ENCODE peak calls at places on chromosomes 16 and 17, in nine cellular contexts. One of them, this sample, is unnamed.

GRCh38 chr16:9966569-9967157 is 215.6 kb downstream of the GRIN2A start:
- DNase-seq in MV-4-11: peak
- DNase-seq in lung microvascular endothelial cell: no peak
- DNase-seq in fibroblast of lung: peak
- DNase-seq in stimulated activated CD8-positive, alpha-beta memory T cell treated with anti-CD3 and anti-CD28 coated beads, Interleukin-4, amount 100 ng/mL, for 48 hours: no peak
- DNase-seq in globus pallidus: no peak
- DNase-seq in omental fat pad: no peak
- DNase-seq in Calu3: no peak
- DNase-seq in psoas muscle: no peak
- DNase-seq in this sample: no peak

GRCh38 chr17:45234641-45235040 is 13.0 kb downstream of the FMNL1 start:
- DNase-seq in MV-4-11: no peak
- DNase-seq in lung microvascular endothelial cell: no peak
- DNase-seq in fibroblast of lung: no peak
- DNase-seq in stimulated activated CD8-positive, alpha-beta memory T cell treated with anti-CD3 and anti-CD28 coated beads, Interleukin-4, amount 100 ng/mL, for 48 hours: peak
- DNase-seq in globus pallidus: no peak
- DNase-seq in omental fat pad: no peak
- DNase-seq in Calu3: peak
- DNase-seq in psoas muscle: no peak
- DNase-seq in this sample: peak

GRCh38 chr17:77634710-77635109 is 323.8 kb upstream of the TNRC6C start:
- DNase-seq in MV-4-11: no peak
- DNase-seq in lung microvascular endothelial cell: peak
- DNase-seq in fibroblast of lung: no peak
- DNase-seq in stimulated activated CD8-positive, alpha-beta memory T cell treated with anti-CD3 and anti-CD28 coated beads, Interleukin-4, amount 100 ng/mL, for 48 hours: peak
- DNase-seq in globus pallidus: no peak
- DNase-seq in omental fat pad: no peak
- DNase-seq in Calu3: no peak
- DNase-seq in psoas muscle: no peak
- DNase-seq in this sample: no peak

GRCh38 chr17:29138991-29139682 is 41.1 kb downstream of the MYO18A start:
- DNase-seq in MV-4-11: peak
- DNase-seq in lung microvascular endothelial cell: no peak
- DNase-seq in fibroblast of lung: no peak
- DNase-seq in stimulated activated CD8-positive, alpha-beta memory T cell treated with anti-CD3 and anti-CD28 coated beads, Interleukin-4, amount 100 ng/mL, for 48 hours: peak
- DNase-seq in globus pallidus: peak
- DNase-seq in omental fat pad: no peak
- DNase-seq in Calu3: no peak
- DNase-seq in psoas muscle: peak
- DNase-seq in this sample: no peak

GRCh38 chr17:79990704-79991103 is 45.0 kb downstream of the TBC1D16 start:
- DNase-seq in MV-4-11: no peak
- DNase-seq in lung microvascular endothelial cell: no peak
- DNase-seq in fibroblast of lung: no peak
- DNase-seq in stimulated activated CD8-positive, alpha-beta memory T cell treated with anti-CD3 and anti-CD28 coated beads, Interleukin-4, amount 100 ng/mL, for 48 hours: no peak
- DNase-seq in globus pallidus: no peak
- DNase-seq in omental fat pad: no peak
- DNase-seq in Calu3: no peak
- DNase-seq in psoas muscle: no peak
- DNase-seq in this sample: no peak

GRCh38 chr17:39699818-39700147 is at the start of gene ERBB2:
- DNase-seq in MV-4-11: no peak
- DNase-seq in lung microvascular endothelial cell: peak
- DNase-seq in fibroblast of lung: peak
- DNase-seq in stimulated activated CD8-positive, alpha-beta memory T cell treated with anti-CD3 and anti-CD28 coated beads, Interleukin-4, amount 100 ng/mL, for 48 hours: no peak
- DNase-seq in globus pallidus: no peak
- DNase-seq in omental fat pad: no peak
- DNase-seq in Calu3: peak
- DNase-seq in psoas muscle: peak
- DNase-seq in this sample: peak

GRCh38 chr16:10938321-10938720 is 3.9 kb downstream of the DEXI start:
- DNase-seq in MV-4-11: peak
- DNase-seq in lung microvascular endothelial cell: peak
- DNase-seq in fibroblast of lung: no peak
- DNase-seq in stimulated activated CD8-positive, alpha-beta memory T cell treated with anti-CD3 and anti-CD28 coated beads, Interleukin-4, amount 100 ng/mL, for 48 hours: peak
- DNase-seq in globus pallidus: no peak
- DNase-seq in omental fat pad: no peak
- DNase-seq in Calu3: no peak
- DNase-seq in psoas muscle: peak
- DNase-seq in this sample: no peak

GRCh38 chr17:77423589-77424451 is 283.1 kb downstream of the SEC14L1 start:
- DNase-seq in MV-4-11: no peak
- DNase-seq in lung microvascular endothelial cell: peak
- DNase-seq in fibroblast of lung: peak
- DNase-seq in stimulated activated CD8-positive, alpha-beta memory T cell treated with anti-CD3 and anti-CD28 coated beads, Interleukin-4, amount 100 ng/mL, for 48 hours: no peak
- DNase-seq in globus pallidus: peak
- DNase-seq in omental fat pad: no peak
- DNase-seq in Calu3: no peak
- DNase-seq in psoas muscle: peak
- DNase-seq in this sample: no peak

GRCh38 chr17:79794659-79795511 is 2.0 kb downstream of the CBX8 start:
- DNase-seq in MV-4-11: no peak
- DNase-seq in lung microvascular endothelial cell: no peak
- DNase-seq in fibroblast of lung: no peak
- DNase-seq in stimulated activated CD8-positive, alpha-beta memory T cell treated with anti-CD3 and anti-CD28 coated beads, Interleukin-4, amount 100 ng/mL, for 48 hours: no peak
- DNase-seq in globus pallidus: no peak
- DNase-seq in omental fat pad: no peak
- DNase-seq in Calu3: no peak
- DNase-seq in psoas muscle: no peak
- DNase-seq in this sample: no peak

GRCh38 chr17:17205368-17206148 is 575 bp downstream of the PLD6 start:
- DNase-seq in MV-4-11: peak
- DNase-seq in lung microvascular endothelial cell: peak
- DNase-seq in fibroblast of lung: peak
- DNase-seq in stimulated activated CD8-positive, alpha-beta memory T cell treated with anti-CD3 and anti-CD28 coated beads, Interleukin-4, amount 100 ng/mL, for 48 hours: peak
- DNase-seq in globus pallidus: no peak
- DNase-seq in omental fat pad: peak
- DNase-seq in Calu3: peak
- DNase-seq in psoas muscle: peak
- DNase-seq in this sample: peak

GRCh38 chr16:80210787-80211186 is 330.0 kb upstream of the DYNLRB2 start:
- DNase-seq in MV-4-11: no peak
- DNase-seq in lung microvascular endothelial cell: no peak
- DNase-seq in fibroblast of lung: no peak
- DNase-seq in stimulated activated CD8-positive, alpha-beta memory T cell treated with anti-CD3 and anti-CD28 coated beads, Interleukin-4, amount 100 ng/mL, for 48 hours: no peak
- DNase-seq in globus pallidus: no peak
- DNase-seq in omental fat pad: no peak
- DNase-seq in Calu3: no peak
- DNase-seq in psoas muscle: peak
- DNase-seq in this sample: no peak

GRCh38 chr17:30552994-30553565 is 75.9 kb downstream of the GOSR1 start:
- DNase-seq in MV-4-11: no peak
- DNase-seq in lung microvascular endothelial cell: no peak
- DNase-seq in fibroblast of lung: no peak
- DNase-seq in stimulated activated CD8-positive, alpha-beta memory T cell treated with anti-CD3 and anti-CD28 coated beads, Interleukin-4, amount 100 ng/mL, for 48 hours: no peak
- DNase-seq in globus pallidus: no peak
- DNase-seq in omental fat pad: no peak
- DNase-seq in Calu3: no peak
- DNase-seq in psoas muscle: no peak
- DNase-seq in this sample: no peak

GRCh38 chr17:82787081-82787848 is 35.4 kb downstream of the TBCD start:
- DNase-seq in MV-4-11: no peak
- DNase-seq in lung microvascular endothelial cell: no peak
- DNase-seq in fibroblast of lung: peak
- DNase-seq in stimulated activated CD8-positive, alpha-beta memory T cell treated with anti-CD3 and anti-CD28 coated beads, Interleukin-4, amount 100 ng/mL, for 48 hours: no peak
- DNase-seq in globus pallidus: peak
- DNase-seq in omental fat pad: no peak
- DNase-seq in Calu3: no peak
- DNase-seq in psoas muscle: peak
- DNase-seq in this sample: no peak

GRCh38 chr16:88430524-88431446 is 22.3 kb upstream of the ZFPM1 start:
- DNase-seq in MV-4-11: peak
- DNase-seq in lung microvascular endothelial cell: peak
- DNase-seq in fibroblast of lung: peak
- DNase-seq in stimulated activated CD8-positive, alpha-beta memory T cell treated with anti-CD3 and anti-CD28 coated beads, Interleukin-4, amount 100 ng/mL, for 48 hours: peak
- DNase-seq in globus pallidus: no peak
- DNase-seq in omental fat pad: no peak
- DNase-seq in Calu3: peak
- DNase-seq in psoas muscle: no peak
- DNase-seq in this sample: no peak

GRCh38 chr17:31074772-31075538 is 19.8 kb upstream of the NF1 start:
- DNase-seq in MV-4-11: no peak
- DNase-seq in lung microvascular endothelial cell: no peak
- DNase-seq in fibroblast of lung: peak
- DNase-seq in stimulated activated CD8-positive, alpha-beta memory T cell treated with anti-CD3 and anti-CD28 coated beads, Interleukin-4, amount 100 ng/mL, for 48 hours: no peak
- DNase-seq in globus pallidus: no peak
- DNase-seq in omental fat pad: no peak
- DNase-seq in Calu3: no peak
- DNase-seq in psoas muscle: no peak
- DNase-seq in this sample: no peak

GRCh38 chr17:72409405-72410002 is 288.7 kb downstream of the SOX9 start:
- DNase-seq in MV-4-11: peak
- DNase-seq in lung microvascular endothelial cell: no peak
- DNase-seq in fibroblast of lung: no peak
- DNase-seq in stimulated activated CD8-positive, alpha-beta memory T cell treated with anti-CD3 and anti-CD28 coated beads, Interleukin-4, amount 100 ng/mL, for 48 hours: no peak
- DNase-seq in globus pallidus: no peak
- DNase-seq in omental fat pad: no peak
- DNase-seq in Calu3: no peak
- DNase-seq in psoas muscle: no peak
- DNase-seq in this sample: no peak

GRCh38 chr17:79943354-79944241 is 92.1 kb downstream of the TBC1D16 start:
- DNase-seq in MV-4-11: no peak
- DNase-seq in lung microvascular endothelial cell: no peak
- DNase-seq in fibroblast of lung: no peak
- DNase-seq in stimulated activated CD8-positive, alpha-beta memory T cell treated with anti-CD3 and anti-CD28 coated beads, Interleukin-4, amount 100 ng/mL, for 48 hours: no peak
- DNase-seq in globus pallidus: no peak
- DNase-seq in omental fat pad: peak
- DNase-seq in Calu3: no peak
- DNase-seq in psoas muscle: peak
- DNase-seq in this sample: no peak

GRCh38 chr17:12021604-12022003 is 927 bp downstream of the MAP2K4 start:
- DNase-seq in MV-4-11: no peak
- DNase-seq in lung microvascular endothelial cell: no peak
- DNase-seq in fibroblast of lung: no peak
- DNase-seq in stimulated activated CD8-positive, alpha-beta memory T cell treated with anti-CD3 and anti-CD28 coated beads, Interleukin-4, amount 100 ng/mL, for 48 hours: no peak
- DNase-seq in globus pallidus: no peak
- DNase-seq in omental fat pad: no peak
- DNase-seq in Calu3: no peak
- DNase-seq in psoas muscle: no peak
- DNase-seq in this sample: no peak

This sample was measured in HEK293T.